ENCODE peak calls at places on chromosomes 13 and 19, in nine cellular contexts. One of them, this sample, is unnamed.
A peak's percentile ranks its signal among the peaks of the same experiment; 100 is the strongest.

GRCh38 chr13:39777527-39778061 is 122.1 kb downstream of the COG6 start:
- DNase-seq in NCI-H1092: no peak
- DNase-seq in head of caudate nucleus: no peak
- DNase-seq in EH: peak; percentile 95
- DNase-seq in stimulated activated CD4-positive, alpha-beta T cell treated with anti-CD3 and anti-CD28 coated beads, Interleukin-15, amount 100 ng/mL, for 1 hour: no peak
- DNase-seq in ascending aorta: no peak
- DNase-seq in WTC11: no peak
- DNase-seq in CD4-positive, alpha-beta memory T cell: peak; percentile 32
- DNase-seq in germinal center: peak; percentile 21
- DNase-seq in this sample: no peak

GRCh38 chr19:21130097-21130775 is 11.6 kb upstream of the ZNF431 start:
- DNase-seq in NCI-H1092: no peak
- DNase-seq in head of caudate nucleus: no peak
- DNase-seq in EH: no peak
- DNase-seq in stimulated activated CD4-positive, alpha-beta T cell treated with anti-CD3 and anti-CD28 coated beads, Interleukin-15, amount 100 ng/mL, for 1 hour: no peak
- DNase-seq in ascending aorta: no peak
- DNase-seq in WTC11: no peak
- DNase-seq in CD4-positive, alpha-beta memory T cell: no peak
- DNase-seq in germinal center: no peak
- DNase-seq in this sample: no peak

GRCh38 chr13:95033890-95034289 is 267.4 kb downstream of the ABCC4 start:
- DNase-seq in NCI-H1092: no peak
- DNase-seq in head of caudate nucleus: no peak
- DNase-seq in EH: no peak
- DNase-seq in stimulated activated CD4-positive, alpha-beta T cell treated with anti-CD3 and anti-CD28 coated beads, Interleukin-15, amount 100 ng/mL, for 1 hour: no peak
- DNase-seq in ascending aorta: no peak
- DNase-seq in WTC11: no peak
- DNase-seq in CD4-positive, alpha-beta memory T cell: no peak
- DNase-seq in germinal center: no peak
- DNase-seq in this sample: no peak

GRCh38 chr19:47675271-47675670 is 38.0 kb upstream of the EHD2 start:
- DNase-seq in NCI-H1092: no peak
- DNase-seq in head of caudate nucleus: no peak
- DNase-seq in EH: no peak
- DNase-seq in stimulated activated CD4-positive, alpha-beta T cell treated with anti-CD3 and anti-CD28 coated beads, Interleukin-15, amount 100 ng/mL, for 1 hour: no peak
- DNase-seq in ascending aorta: no peak
- DNase-seq in WTC11: no peak
- DNase-seq in CD4-positive, alpha-beta memory T cell: no peak
- DNase-seq in germinal center: no peak
- DNase-seq in this sample: no peak

GRCh38 chr13:76635232-76636021 is 250.8 kb downstream of the KCTD12 start:
- DNase-seq in NCI-H1092: peak; percentile 11
- DNase-seq in head of caudate nucleus: no peak
- DNase-seq in EH: no peak
- DNase-seq in stimulated activated CD4-positive, alpha-beta T cell treated with anti-CD3 and anti-CD28 coated beads, Interleukin-15, amount 100 ng/mL, for 1 hour: no peak
- DNase-seq in ascending aorta: no peak
- DNase-seq in WTC11: no peak
- DNase-seq in CD4-positive, alpha-beta memory T cell: no peak
- DNase-seq in germinal center: no peak
- DNase-seq in this sample: no peak

GRCh38 chr19:7506385-7507328 is 9.2 kb upstream of the ZNF358 start:
- DNase-seq in NCI-H1092: no peak
- DNase-seq in head of caudate nucleus: peak; percentile 71
- DNase-seq in EH: peak; percentile 91
- DNase-seq in stimulated activated CD4-positive, alpha-beta T cell treated with anti-CD3 and anti-CD28 coated beads, Interleukin-15, amount 100 ng/mL, for 1 hour: no peak
- DNase-seq in ascending aorta: peak; percentile 88
- DNase-seq in WTC11: peak; percentile 99
- DNase-seq in CD4-positive, alpha-beta memory T cell: peak; percentile 38
- DNase-seq in germinal center: peak; percentile 53
- DNase-seq in this sample: peak; percentile 95

GRCh38 chr13:25980255-25980654 is 71.6 kb downstream of the SHISA2 start:
- DNase-seq in NCI-H1092: peak; percentile 19
- DNase-seq in head of caudate nucleus: peak; percentile 30
- DNase-seq in EH: peak; percentile 38
- DNase-seq in stimulated activated CD4-positive, alpha-beta T cell treated with anti-CD3 and anti-CD28 coated beads, Interleukin-15, amount 100 ng/mL, for 1 hour: no peak
- DNase-seq in ascending aorta: no peak
- DNase-seq in WTC11: peak; percentile 58
- DNase-seq in CD4-positive, alpha-beta memory T cell: no peak
- DNase-seq in germinal center: no peak
- DNase-seq in this sample: peak; percentile 28

GRCh38 chr19:10112895-10113591 is 1.6 kb downstream of the P2RY11 start:
- DNase-seq in NCI-H1092: peak; percentile 11
- DNase-seq in head of caudate nucleus: peak; percentile 34
- DNase-seq in EH: peak; percentile 44
- DNase-seq in stimulated activated CD4-positive, alpha-beta T cell treated with anti-CD3 and anti-CD28 coated beads, Interleukin-15, amount 100 ng/mL, for 1 hour: peak; percentile 65
- DNase-seq in ascending aorta: no peak
- DNase-seq in WTC11: peak; percentile 86
- DNase-seq in CD4-positive, alpha-beta memory T cell: peak; percentile 65
- DNase-seq in germinal center: peak; percentile 47
- DNase-seq in this sample: no peak

GRCh38 chr19:4052993-4053422 is 13.7 kb downstream of the ZBTB7A start:
- DNase-seq in NCI-H1092: no peak
- DNase-seq in head of caudate nucleus: no peak
- DNase-seq in EH: peak; percentile 18
- DNase-seq in stimulated activated CD4-positive, alpha-beta T cell treated with anti-CD3 and anti-CD28 coated beads, Interleukin-15, amount 100 ng/mL, for 1 hour: no peak
- DNase-seq in ascending aorta: no peak
- DNase-seq in WTC11: no peak
- DNase-seq in CD4-positive, alpha-beta memory T cell: no peak
- DNase-seq in germinal center: no peak
- DNase-seq in this sample: no peak

GRCh38 chr13:84431646-84432045 is 549.4 kb upstream of the SLITRK1 start:
- DNase-seq in NCI-H1092: no peak
- DNase-seq in head of caudate nucleus: no peak
- DNase-seq in EH: peak; percentile 70
- DNase-seq in stimulated activated CD4-positive, alpha-beta T cell treated with anti-CD3 and anti-CD28 coated beads, Interleukin-15, amount 100 ng/mL, for 1 hour: no peak
- DNase-seq in ascending aorta: no peak
- DNase-seq in WTC11: no peak
- DNase-seq in CD4-positive, alpha-beta memory T cell: no peak
- DNase-seq in germinal center: no peak
- DNase-seq in this sample: no peak

GRCh38 chr19:46984077-46985010 is 35.3 kb upstream of the NPAS1 start:
- DNase-seq in NCI-H1092: no peak
- DNase-seq in head of caudate nucleus: no peak
- DNase-seq in EH: peak; percentile 86
- DNase-seq in stimulated activated CD4-positive, alpha-beta T cell treated with anti-CD3 and anti-CD28 coated beads, Interleukin-15, amount 100 ng/mL, for 1 hour: no peak
- DNase-seq in ascending aorta: peak; percentile 79
- DNase-seq in WTC11: no peak
- DNase-seq in CD4-positive, alpha-beta memory T cell: no peak
- DNase-seq in germinal center: no peak
- DNase-seq in this sample: peak; percentile 65

GRCh38 chr19:5539431-5539833 is 28.3 kb downstream of the TINCR start:
- DNase-seq in NCI-H1092: no peak
- DNase-seq in head of caudate nucleus: peak; percentile 35
- DNase-seq in EH: no peak
- DNase-seq in stimulated activated CD4-positive, alpha-beta T cell treated with anti-CD3 and anti-CD28 coated beads, Interleukin-15, amount 100 ng/mL, for 1 hour: no peak
- DNase-seq in ascending aorta: no peak
- DNase-seq in WTC11: peak; percentile 54
- DNase-seq in CD4-positive, alpha-beta memory T cell: no peak
- DNase-seq in germinal center: no peak
- DNase-seq in this sample: no peak

GRCh38 chr13:39310961-39311360 is 272.7 kb downstream of the NHLRC3 start:
- DNase-seq in NCI-H1092: no peak
- DNase-seq in head of caudate nucleus: no peak
- DNase-seq in EH: no peak
- DNase-seq in stimulated activated CD4-positive, alpha-beta T cell treated with anti-CD3 and anti-CD28 coated beads, Interleukin-15, amount 100 ng/mL, for 1 hour: no peak
- DNase-seq in ascending aorta: no peak
- DNase-seq in WTC11: no peak
- DNase-seq in CD4-positive, alpha-beta memory T cell: no peak
- DNase-seq in germinal center: no peak
- DNase-seq in this sample: no peak

GRCh38 chr19:39390460-39390758 is 497 bp downstream of the PAF1 start:
- DNase-seq in NCI-H1092: no peak
- DNase-seq in head of caudate nucleus: peak; percentile 76
- DNase-seq in EH: no peak
- DNase-seq in stimulated activated CD4-positive, alpha-beta T cell treated with anti-CD3 and anti-CD28 coated beads, Interleukin-15, amount 100 ng/mL, for 1 hour: peak; percentile 59
- DNase-seq in ascending aorta: no peak
- DNase-seq in WTC11: no peak
- DNase-seq in CD4-positive, alpha-beta memory T cell: no peak
- DNase-seq in germinal center: peak; percentile 82
- DNase-seq in this sample: peak; percentile 71

GRCh38 chr13:102670130-102670529 is 24.7 kb downstream of the METTL21C start:
- DNase-seq in NCI-H1092: no peak
- DNase-seq in head of caudate nucleus: no peak
- DNase-seq in EH: no peak
- DNase-seq in stimulated activated CD4-positive, alpha-beta T cell treated with anti-CD3 and anti-CD28 coated beads, Interleukin-15, amount 100 ng/mL, for 1 hour: no peak
- DNase-seq in ascending aorta: no peak
- DNase-seq in WTC11: no peak
- DNase-seq in CD4-positive, alpha-beta memory T cell: no peak
- DNase-seq in germinal center: no peak
- DNase-seq in this sample: no peak

GRCh38 chr19:20503536-20503935 is 62.0 kb downstream of the ZNF737 start:
- DNase-seq in NCI-H1092: peak; percentile 2
- DNase-seq in head of caudate nucleus: no peak
- DNase-seq in EH: peak; percentile 25
- DNase-seq in stimulated activated CD4-positive, alpha-beta T cell treated with anti-CD3 and anti-CD28 coated beads, Interleukin-15, amount 100 ng/mL, for 1 hour: no peak
- DNase-seq in ascending aorta: no peak
- DNase-seq in WTC11: no peak
- DNase-seq in CD4-positive, alpha-beta memory T cell: no peak
- DNase-seq in germinal center: no peak
- DNase-seq in this sample: no peak

GRCh38 chr13:51237887-51238286 is 15.7 kb downstream of the FAM124A start:
- DNase-seq in NCI-H1092: no peak
- DNase-seq in head of caudate nucleus: no peak
- DNase-seq in EH: no peak
- DNase-seq in stimulated activated CD4-positive, alpha-beta T cell treated with anti-CD3 and anti-CD28 coated beads, Interleukin-15, amount 100 ng/mL, for 1 hour: no peak
- DNase-seq in ascending aorta: no peak
- DNase-seq in WTC11: no peak
- DNase-seq in CD4-positive, alpha-beta memory T cell: no peak
- DNase-seq in germinal center: no peak
- DNase-seq in this sample: no peak

GRCh38 chr13:83557845-83558244 is 324.4 kb downstream of the SLITRK1 start:
- DNase-seq in NCI-H1092: no peak
- DNase-seq in head of caudate nucleus: no peak
- DNase-seq in EH: no peak
- DNase-seq in stimulated activated CD4-positive, alpha-beta T cell treated with anti-CD3 and anti-CD28 coated beads, Interleukin-15, amount 100 ng/mL, for 1 hour: no peak
- DNase-seq in ascending aorta: no peak
- DNase-seq in WTC11: no peak
- DNase-seq in CD4-positive, alpha-beta memory T cell: no peak
- DNase-seq in germinal center: no peak
- DNase-seq in this sample: no peak

GRCh38 chr13:48626726-48627451 is 26.8 kb upstream of the CYSLTR2 start:
- DNase-seq in NCI-H1092: no peak
- DNase-seq in head of caudate nucleus: no peak
- DNase-seq in EH: no peak
- DNase-seq in stimulated activated CD4-positive, alpha-beta T cell treated with anti-CD3 and anti-CD28 coated beads, Interleukin-15, amount 100 ng/mL, for 1 hour: no peak
- DNase-seq in ascending aorta: no peak
- DNase-seq in WTC11: no peak
- DNase-seq in CD4-positive, alpha-beta memory T cell: no peak
- DNase-seq in germinal center: no peak
- DNase-seq in this sample: no peak

GRCh38 chr19:45187421-45188100 is 9.0 kb downstream of the BLOC1S3 start:
- DNase-seq in NCI-H1092: peak; percentile 20
- DNase-seq in head of caudate nucleus: no peak
- DNase-seq in EH: no peak
- DNase-seq in stimulated activated CD4-positive, alpha-beta T cell treated with anti-CD3 and anti-CD28 coated beads, Interleukin-15, amount 100 ng/mL, for 1 hour: no peak
- DNase-seq in ascending aorta: no peak
- DNase-seq in WTC11: peak; percentile 46
- DNase-seq in CD4-positive, alpha-beta memory T cell: peak; percentile 53
- DNase-seq in germinal center: peak; percentile 81
- DNase-seq in this sample: peak; percentile 9

GRCh38 chr13:113506025-113506685 is 15.6 kb upstream of the DCUN1D2 start:
- DNase-seq in NCI-H1092: no peak
- DNase-seq in head of caudate nucleus: no peak
- DNase-seq in EH: no peak
- DNase-seq in stimulated activated CD4-positive, alpha-beta T cell treated with anti-CD3 and anti-CD28 coated beads, Interleukin-15, amount 100 ng/mL, for 1 hour: no peak
- DNase-seq in ascending aorta: no peak
- DNase-seq in WTC11: no peak
- DNase-seq in CD4-positive, alpha-beta memory T cell: no peak
- DNase-seq in germinal center: no peak
- DNase-seq in this sample: no peak

GRCh38 chr13:113046883-113047244 is 58.7 kb upstream of the F7 start:
- DNase-seq in NCI-H1092: no peak
- DNase-seq in head of caudate nucleus: no peak
- DNase-seq in EH: no peak
- DNase-seq in stimulated activated CD4-positive, alpha-beta T cell treated with anti-CD3 and anti-CD28 coated beads, Interleukin-15, amount 100 ng/mL, for 1 hour: no peak
- DNase-seq in ascending aorta: no peak
- DNase-seq in WTC11: no peak
- DNase-seq in CD4-positive, alpha-beta memory T cell: no peak
- DNase-seq in germinal center: no peak
- DNase-seq in this sample: no peak